ENCODE peak calls at places on chromosome X, in six cellular contexts. Z, S, K, W, T and Q are unnamed samples. For H3K4me1, the result is how much of the 10 kb centered on the place peaks cover.

GRCh38 chrX:109760241-109760921 is 27.3 kb upstream of the ACSL4 start:
- DNase-seq in Z (no peak), S (peak), K (no peak), W (no peak), T (no peak), Q (no peak)

GRCh38 chrX:11970935-11971334 is 167.3 kb upstream of the FRMPD4 start:
- DNase-seq in Z (peak), S (peak), K (peak), W (no peak), T (no peak), Q (no peak)

GRCh38 chrX:7264399-7264798 is 116.4 kb upstream of the PUDP start:
- DNase-seq in Z (no peak), S (no peak), K (no peak), W (no peak), T (peak), Q (no peak)

GRCh38 chrX:148282504-148282903 is 217.9 kb upstream of the AFF2 start:
- DNase-seq in Z (no peak), S (no peak), K (no peak), W (no peak), T (no peak), Q (no peak)

GRCh38 chrX:124239911-124240310 is 92.5 kb upstream of the TEX13D start:
- DNase-seq in Z (no peak), S (no peak), K (no peak), W (no peak), T (no peak), Q (no peak)

GRCh38 chrX:63350551-63350950 is 581 bp downstream of the SPIN4 start:
- DNase-seq in Z (peak), S (peak), K (peak), W (peak), T (peak), Q (peak)

GRCh38 chrX:119512145-119512800 is 44.0 kb downstream of the SLC25A5 start:
- DNase-seq in Z (peak), S (peak), K (peak), W (peak), T (peak), Q (peak)

GRCh38 chrX:68090266-68090665 is 343.0 kb downstream of the OPHN1 start:
- DNase-seq in Z (no peak), S (no peak), K (no peak), W (peak), T (peak), Q (no peak)

GRCh38 chrX:138150709-138151108 is 560.8 kb downstream of the FGF13 start:
- DNase-seq in Z (no peak), S (peak), K (no peak), W (peak), T (no peak), Q (no peak)

GRCh38 chrX:134764202-134764785 is 106.0 kb upstream of the PLAC1 start:
- DNase-seq in Z (peak), S (peak), K (peak), W (peak), T (peak), Q (no peak)

GRCh38 chrX:123976671-123977316 is 15.3 kb downstream of the STAG2 start:
- DNase-seq in Z (peak), S (peak), K (peak), W (peak), T (peak), Q (peak)

GRCh38 chrX:82141942-82142341 is 940.0 kb downstream of the SH3BGRL start:
- DNase-seq in Z (no peak), S (no peak), K (no peak), W (no peak), T (no peak), Q (no peak)

GRCh38 chrX:119999087-119999634 is 55.6 kb upstream of the NKAP start:
- DNase-seq in Z (no peak), S (no peak), K (no peak), W (peak), T (no peak), Q (no peak)

GRCh38 chrX:821311-822178 is 191.0 kb downstream of the SHOX start:
- DNase-seq in Z (no peak), S (no peak), K (no peak), W (no peak), T (no peak), Q (no peak)

GRCh38 chrX:20527458-20528099 is 260.9 kb upstream of the RPS6KA3 start:
- DNase-seq in Z (no peak), S (peak), K (no peak), W (peak), T (peak), Q (peak)

GRCh38 chrX:46917634-46918033 is 5.4 kb downstream of the JADE3 start:
- DNase-seq in Z (no peak), S (no peak), K (no peak), W (no peak), T (no peak), Q (no peak)

GRCh38 chrX:41664307-41665299 is 24.2 kb upstream of the GPR34 start:
- DNase-seq in Z (peak), S (no peak), K (no peak), W (no peak), T (no peak), Q (no peak)

GRCh38 chrX:118594697-118595420 is 99.2 kb downstream of the DOCK11 start:
- DNase-seq in Z (no peak), S (no peak), K (no peak), W (no peak), T (no peak), Q (no peak)

GRCh38 chrX:13966071-13966850 is 63.4 kb downstream of the GEMIN8 start:
- DNase-seq in Z (peak), S (no peak), K (no peak), W (no peak), T (no peak), Q (no peak)

GRCh38 chrX:107597264-107597663 is 31.0 kb upstream of the PRPS1 start:
- DNase-seq in Z (no peak), S (no peak), K (no peak), W (no peak), T (no peak), Q (no peak)

GRCh38 chrX:155235891-155236290 is 19.6 kb downstream of the VBP1 start:
- DNase-seq in Z (no peak), S (peak), K (peak), W (no peak), T (no peak), Q (no peak)

GRCh38 chrX:134443020-134443419 is 16.9 kb upstream of the HPRT1 start:
- DNase-seq in Z (no peak), S (no peak), K (no peak), W (no peak), T (peak), Q (no peak)

GRCh38 chrX:13077168-13077567 is 32.7 kb upstream of the FAM9C start:
- DNase-seq in Z (peak), S (peak), K (no peak), W (no peak), T (no peak), Q (no peak)

DNA sequence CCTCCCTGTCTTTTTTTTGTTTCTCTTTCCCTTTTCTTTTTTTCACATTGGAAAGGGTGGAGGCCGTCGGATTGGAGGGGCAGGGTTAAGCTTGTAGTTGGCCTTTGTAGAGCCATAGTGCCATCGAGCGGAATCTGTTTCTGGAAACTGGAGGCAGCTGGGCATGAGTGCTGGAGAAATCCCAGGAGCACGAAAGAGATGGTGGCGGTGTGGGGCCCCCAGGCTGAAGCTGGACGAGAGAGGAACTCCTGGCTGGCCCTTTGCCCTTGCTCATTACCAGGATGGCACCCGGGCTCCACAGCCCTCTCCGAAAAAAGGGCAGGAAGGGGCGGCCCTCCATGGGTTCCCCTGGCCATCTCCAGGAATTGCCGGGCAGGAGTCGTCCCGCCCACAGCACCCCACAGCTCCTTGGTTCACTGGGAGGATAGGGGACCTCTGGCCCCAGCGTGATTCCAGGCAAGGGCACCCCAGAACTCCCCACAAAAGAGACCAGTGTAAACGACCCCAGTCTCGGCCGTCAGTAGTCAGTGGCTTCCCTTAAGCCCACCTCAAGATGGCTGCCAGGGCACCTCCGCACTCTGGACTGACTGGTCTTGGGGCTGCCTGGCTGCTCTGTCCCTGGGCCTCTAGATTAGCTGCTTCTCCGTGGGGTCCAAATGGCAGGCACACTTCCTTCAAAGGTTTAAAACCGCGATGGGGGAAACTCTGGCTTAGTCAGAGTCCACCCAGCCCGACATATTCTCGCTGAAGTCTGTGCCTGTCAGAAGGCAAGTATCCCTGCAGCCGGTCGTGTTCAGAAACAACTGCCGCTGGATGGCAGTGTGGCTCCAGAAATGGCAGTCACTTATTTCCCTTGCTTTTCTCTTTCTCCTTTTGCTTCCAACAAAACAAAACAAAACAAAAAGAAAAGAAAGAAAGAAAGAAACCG is 74.1 kb downstream of the NBDY start:
- DNase-seq in Z (peak), S (peak), K (peak), W (peak), T (peak), Q (peak)
- H2AFZ ChIP-seq in Z (peak), S (peak), K (peak), W (no peak), T (peak), Q (no peak)

DNA sequence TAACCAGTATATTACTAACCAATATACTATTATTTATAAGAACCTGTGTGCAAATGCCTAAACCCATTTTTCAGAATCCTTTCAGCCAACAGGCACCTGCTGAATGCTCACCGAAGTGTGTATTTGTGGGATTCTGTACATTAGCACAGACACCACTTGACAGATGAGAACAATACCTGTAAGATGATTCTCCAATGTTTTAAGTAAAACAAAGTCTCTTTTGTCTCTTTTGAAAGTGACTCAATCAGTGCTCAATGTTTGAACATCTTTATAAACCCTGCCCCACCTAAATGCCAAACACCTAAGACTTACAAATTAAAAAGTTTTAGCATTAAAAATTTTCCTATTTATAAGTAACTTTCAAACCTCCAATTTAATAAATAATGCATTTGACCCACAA is 763 bp downstream of the ASB9 start:
- DNase-seq in Z (no peak), S (peak), K (peak), W (no peak), T (no peak), Q (no peak)
- H3K27ac ChIP-seq in Z (no peak), S (peak), K (peak), W (no peak), T (no peak), Q (peak)

GRCh38 chrX:130091976-130092522 is 18.2 kb downstream of the ELF4 start:
- DNase-seq in Z (no peak), S (no peak), K (no peak), W (peak), T (peak), Q (peak)
- H3K4me1 ChIP-seq in Z (under half), S (under half), K (under half), W (under half), T (under half), Q (under half)

DNA sequence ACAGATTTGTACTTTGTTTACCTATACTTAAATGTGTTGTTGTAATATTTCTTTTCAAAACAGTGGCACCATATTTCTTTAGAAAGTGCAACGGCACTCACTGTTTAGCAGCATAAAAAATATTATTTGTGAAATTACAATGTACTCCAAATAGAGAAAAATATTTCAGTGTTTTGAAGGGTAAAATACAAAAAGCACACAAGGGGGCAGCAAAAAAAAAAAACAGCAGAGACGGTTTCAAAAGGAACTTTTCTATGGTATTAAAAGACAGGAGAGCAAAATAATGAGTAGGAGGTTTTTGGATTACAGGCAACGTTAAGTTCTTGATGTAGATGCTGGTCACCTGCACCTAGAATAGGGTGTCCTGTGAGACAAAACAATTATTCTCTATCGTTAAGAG is 2.0 kb downstream of the NUDT11 start:
- DNase-seq in Z (no peak), S (peak), K (no peak), W (no peak), T (peak), Q (no peak)
- H2AFZ ChIP-seq in Z (no peak), S (no peak), K (no peak), W (no peak), T (no peak), Q (no peak)

GRCh38 chrX:77691916-77692315 is 94.1 kb downstream of the ATRX start:
- DNase-seq in Z (no peak), S (no peak), K (no peak), W (no peak), T (no peak), Q (no peak)
- H3K27ac ChIP-seq in Z (no peak), S (no peak), K (no peak), W (no peak), T (no peak), Q (no peak)

GRCh38 chrX:38656350-38656915 is 95.1 kb downstream of the TSPAN7 start:
- DNase-seq in Z (no peak), S (no peak), K (no peak), W (no peak), T (no peak), Q (no peak)

GRCh38 chrX:38652934-38653442 is 91.6 kb downstream of the TSPAN7 start:
- DNase-seq in Z (no peak), S (no peak), K (no peak), W (no peak), T (no peak), Q (no peak)

GRCh38 chrX:38651625-38652601 is 90.6 kb downstream of the TSPAN7 start:
- DNase-seq in Z (no peak), S (no peak), K (no peak), W (no peak), T (no peak), Q (no peak)

GRCh38 chrX:38657562-38657961 is 96.2 kb downstream of the TSPAN7 start:
- DNase-seq in Z (no peak), S (no peak), K (no peak), W (no peak), T (no peak), Q (no peak)

DNA sequence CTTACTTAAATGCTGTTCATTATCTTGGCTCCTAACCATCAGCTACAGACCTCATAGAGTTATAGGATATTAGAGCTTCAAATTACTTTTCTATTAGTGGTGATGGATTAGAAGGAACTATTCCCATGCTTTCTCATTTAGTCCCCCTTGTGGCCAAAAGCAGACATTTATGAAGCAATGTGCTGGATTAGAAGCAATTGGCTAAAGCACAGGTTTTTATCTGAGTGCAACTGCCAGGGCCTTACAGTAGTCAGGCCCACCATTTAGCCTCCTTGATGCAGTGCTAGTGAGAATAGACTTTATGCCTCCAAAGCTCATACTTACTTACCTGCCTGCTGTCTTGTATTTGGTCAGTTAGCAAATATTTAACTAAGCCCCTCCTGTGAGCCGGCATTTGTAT is 93.0 kb downstream of the TSPAN7 start:
- DNase-seq in Z (peak), S (peak), K (peak), W (peak), T (peak), Q (peak)
- H3K4me1 ChIP-seq in Z (under half), S (under half), K (under half), W (under half), T (under half), Q (under half)

GRCh38 chrX:23012636-23013035 is 12.9 kb downstream of the DDX53 start:
- DNase-seq in Z (no peak), S (no peak), K (no peak), W (no peak), T (no peak), Q (no peak)
- H2AFZ ChIP-seq in Z (no peak), S (no peak), K (no peak), W (no peak), T (no peak), Q (no peak)

GRCh38 chrX:150648296-150648940 is 44.8 kb upstream of the MTMR1 start:
- DNase-seq in Z (no peak), S (no peak), K (no peak), W (no peak), T (no peak), Q (no peak)

GRCh38 chrX:150647331-150647730 is 45.9 kb upstream of the MTMR1 start:
- DNase-seq in Z (no peak), S (no peak), K (no peak), W (no peak), T (no peak), Q (no peak)

GRCh38 chrX:150643958-150644357 is 49.2 kb upstream of the MTMR1 start:
- DNase-seq in Z (no peak), S (no peak), K (no peak), W (no peak), T (no peak), Q (no peak)

GRCh38 chrX:150649096-150649870 is 43.9 kb upstream of the MTMR1 start:
- DNase-seq in Z (peak), S (peak), K (no peak), W (no peak), T (no peak), Q (no peak)
- H3K27ac ChIP-seq in Z (peak), S (no peak), K (peak), W (no peak), T (no peak), Q (no peak)